ENCODE peak calls at places on chromosomes 11 and 22, in four cellular contexts. C is aorta, K is GM12892, J is LoVo. F is an unnamed sample.
A peak's percentile ranks its signal among the peaks of the same experiment; 100 is the strongest.

GRCh38 chr11:12251651-12252560 is 125.5 kb upstream of the PARVA start:
- DNase-seq in C (no peak), K (no peak), J (no peak), F (no peak)

GRCh38 chr11:72405009-72405408 is 29.3 kb downstream of the CLPB start:
- DNase-seq in J (no peak), K (no peak), C (no peak), F (no peak)

GRCh38 chr11:64356498-64357411 is 2.2 kb upstream of the RPS6KA4 start:
- DNase-seq in J (no peak), C (peak; percentile 77), K (no peak), F (peak; percentile 28)

GRCh38 chr11:118401151-118401879 is at the start of gene ATP5MG:
- DNase-seq in J (peak; percentile 92), C (peak; percentile 97), K (peak; percentile 74), F (peak; percentile 84)

GRCh38 chr11:91303754-91304153 is 920.9 kb upstream of the FAT3 start:
- DNase-seq in J (no peak), C (no peak), K (no peak), F (no peak)

GRCh38 chr11:68903288-68903630 is 373 bp downstream of the MRPL21 start:
- DNase-seq in C (no peak), J (no peak), K (no peak), F (peak; percentile 15)

GRCh38 chr11:70522613-70523311 is 124.4 kb downstream of the CTTN start:
- DNase-seq in J (no peak), C (peak; percentile 59), K (no peak), F (no peak)

GRCh38 chr11:15468471-15468870 is 353.7 kb downstream of the INSC start:
- DNase-seq in C (no peak), K (no peak), J (no peak), F (peak; percentile 6)

GRCh38 chr11:114783805-114784204 is 105.5 kb downstream of the NXPE2 start:
- DNase-seq in C (no peak), K (no peak), J (peak; percentile 37), F (no peak)

GRCh38 chr22:37212174-37212906 is at the start of gene SSTR3:
- DNase-seq in K (no peak), J (no peak), C (peak; percentile 72), F (peak; percentile 25)

GRCh38 chr11:64765291-64765803 is 5.6 kb upstream of the PYGM start:
- DNase-seq in K (no peak), J (no peak), C (no peak), F (no peak)

GRCh38 chr11:97754976-97755375 is 1265.8 kb upstream of the CNTN5 start:
- DNase-seq in J (no peak), K (no peak), C (no peak), F (no peak)

GRCh38 chr11:109405671-109406070 is 16.3 kb upstream of the C11orf87 start:
- DNase-seq in K (no peak), C (no peak), J (no peak), F (peak; percentile 82)

GRCh38 chr11:45812581-45813548 is 7.9 kb downstream of the SLC35C1 start:
- DNase-seq in J (no peak), K (no peak), C (no peak), F (no peak)

GRCh38 chr11:37177721-37178120 is 579.7 kb upstream of the RAG2 start:
- DNase-seq in K (no peak), J (no peak), C (no peak), F (no peak)

GRCh38 chr22:42300286-42301071 is 30.0 kb upstream of the TCF20 start:
- DNase-seq in J (peak; percentile 74), K (peak; percentile 66), C (no peak), F (no peak)

GRCh38 chr22:28674121-28674563 is 5.5 kb downstream of the TTC28 start:
- DNase-seq in J (no peak), C (no peak), K (peak; percentile 14), F (peak; percentile 72)

GRCh38 chr11:57502870-57503269 is 12.6 kb downstream of the SLC43A1 start:
- DNase-seq in K (no peak), C (no peak), J (no peak), F (no peak)

GRCh38 chr22:30628491-30628890 is 7.1 kb upstream of the SLC35E4 start:
- DNase-seq in C (no peak), K (no peak), J (no peak), F (no peak)

GRCh38 chr11:127340438-127340837 is 339.9 kb upstream of the KIRREL3 start:
- DNase-seq in K (no peak), C (no peak), J (no peak), F (no peak)

GRCh38 chr11:45885274-45885920 is at the start of gene MAPK8IP1:
- DNase-seq in J (peak; percentile 71), C (peak; percentile 88), K (peak; percentile 84), F (peak; percentile 17)

GRCh38 chr22:34696557-34696956 is 369.4 kb upstream of the ISX start:
- DNase-seq in J (no peak), K (no peak), C (no peak), F (no peak)